ENCODE peak calls at places on chromosomes 2 and 18, in ten cellular contexts. Y, F, L, D, I, G, O, E, B and M are unnamed samples.

GRCh38 chr2:209653164-209653563 is 118.5 kb upstream of the UNC80 start:
- DNase-seq in Y (no peak), F (no peak), L (no peak), D (no peak), I (no peak), G (no peak), O (no peak), E (no peak), B (no peak), M (no peak)

GRCh38 chr2:42063383-42064171 is 15.8 kb downstream of the PKDCC start:
- DNase-seq in Y (no peak), F (no peak), L (peak), D (no peak), I (no peak), G (peak), O (no peak), E (no peak), B (peak), M (no peak)

GRCh38 chr2:140442319-140442718 is 1662.1 kb upstream of the NXPH2 start:
- DNase-seq in Y (no peak), F (no peak), L (peak), D (no peak), I (no peak), G (no peak), O (no peak), E (no peak), B (no peak), M (no peak)

GRCh38 chr2:67268806-67269205 is 128.3 kb upstream of the ETAA1 start:
- DNase-seq in Y (no peak), F (no peak), L (no peak), D (no peak), I (no peak), G (no peak), O (no peak), E (no peak), B (peak), M (no peak)

GRCh38 chr18:54671291-54671881 is 80.3 kb downstream of the DYNAP start:
- DNase-seq in Y (peak), F (peak), L (peak), D (no peak), I (peak), G (peak), O (peak), E (no peak), B (peak), M (no peak)

GRCh38 chr2:30422437-30422805 is 24.6 kb upstream of the LCLAT1 start:
- DNase-seq in Y (peak), F (peak), L (peak), D (peak), I (no peak), G (no peak), O (no peak), E (peak), B (peak), M (no peak)

GRCh38 chr18:985301-985700 is 80.6 kb downstream of the ADCYAP1 start:
- DNase-seq in Y (no peak), F (no peak), L (no peak), D (no peak), I (no peak), G (no peak), O (peak), E (no peak), B (no peak), M (no peak)

GRCh38 chr2:71223767-71224333 is 3.1 kb downstream of the PAIP2B start:
- DNase-seq in Y (peak), F (no peak), L (peak), D (no peak), I (peak), G (peak), O (peak), E (no peak), B (peak), M (peak)

GRCh38 chr2:29305762-29306161 is 190.5 kb downstream of the CLIP4 start:
- DNase-seq in Y (no peak), F (no peak), L (no peak), D (no peak), I (no peak), G (no peak), O (no peak), E (no peak), B (no peak), M (no peak)

GRCh38 chr2:190216829-190217228 is 102.8 kb downstream of the HIBCH start:
- DNase-seq in Y (peak), F (no peak), L (no peak), D (no peak), I (no peak), G (no peak), O (peak), E (no peak), B (no peak), M (peak)

GRCh38 chr2:63101954-63102353 is 51.3 kb downstream of the OTX1 start:
- DNase-seq in Y (no peak), F (no peak), L (no peak), D (no peak), I (no peak), G (no peak), O (no peak), E (no peak), B (no peak), M (no peak)

GRCh38 chr2:150742094-150742493 is 254.6 kb upstream of the RND3 start:
- DNase-seq in Y (no peak), F (no peak), L (no peak), D (no peak), I (no peak), G (no peak), O (no peak), E (no peak), B (peak), M (no peak)

GRCh38 chr2:241065355-241065803 is 36.7 kb downstream of the MTERF4 start:
- DNase-seq in Y (no peak), F (no peak), L (no peak), D (no peak), I (no peak), G (no peak), O (no peak), E (no peak), B (no peak), M (peak)

GRCh38 chr2:234158189-234158588 is 107.7 kb downstream of the SPP2 start:
- DNase-seq in Y (no peak), F (no peak), L (no peak), D (no peak), I (no peak), G (no peak), O (no peak), E (no peak), B (no peak), M (no peak)

GRCh38 chr2:133506962-133507361 is 61.3 kb downstream of the NCKAP5 start:
- DNase-seq in Y (no peak), F (no peak), L (no peak), D (no peak), I (no peak), G (no peak), O (no peak), E (no peak), B (no peak), M (no peak)

GRCh38 chr2:163155279-163155883 is 316.8 kb upstream of the KCNH7 start:
- DNase-seq in Y (peak), F (no peak), L (peak), D (no peak), I (peak), G (no peak), O (peak), E (no peak), B (peak), M (no peak)

GRCh38 chr18:46296656-46297055 is 192.5 kb downstream of the HAUS1 start:
- DNase-seq in Y (no peak), F (no peak), L (no peak), D (no peak), I (no peak), G (no peak), O (no peak), E (no peak), B (no peak), M (no peak)

GRCh38 chr2:85771486-85771885 is 17.7 kb downstream of the ATOH8 start:
- DNase-seq in Y (no peak), F (no peak), L (no peak), D (no peak), I (no peak), G (no peak), O (no peak), E (no peak), B (peak), M (no peak)

GRCh38 chr2:120397362-120397811 is 51.5 kb downstream of the INHBB start:
- DNase-seq in Y (no peak), F (no peak), L (no peak), D (no peak), I (peak), G (peak), O (no peak), E (no peak), B (peak), M (peak)

GRCh38 chr18:52748343-52748742 is 408.3 kb downstream of the DCC start:
- DNase-seq in Y (no peak), F (no peak), L (no peak), D (no peak), I (no peak), G (no peak), O (no peak), E (no peak), B (no peak), M (no peak)